ENCODE peak calls at places on chromosomes 11 and 22, in seven cellular contexts. E, J, K, G, O, X and Q are unnamed samples.

GRCh38 chr11:125371451-125371935 is 124.6 kb downstream of the FEZ1 start:
- DNase-seq in G (no peak), O (no peak), J (no peak), K (no peak), E (no peak), X (no peak), Q (no peak)

GRCh38 chr22:46062971-46063631 is 86.1 kb upstream of the WNT7B start:
- DNase-seq in O (no peak), J (peak; percentile 10), X (no peak), G (peak; percentile 21), K (no peak), E (no peak), Q (no peak)

GRCh38 chr11:125398475-125398874 is 97.6 kb downstream of the FEZ1 start:
- DNase-seq in E (no peak), O (no peak), J (no peak), G (no peak), X (no peak), K (no peak), Q (no peak)

GRCh38 chr11:68688881-68689280 is 4.5 kb downstream of the GAL start:
- DNase-seq in E (no peak), K (no peak), G (no peak), X (no peak), O (no peak), J (no peak), Q (no peak)

GRCh38 chr22:27724706-27725105 is 76.8 kb downstream of the MN1 start:
- DNase-seq in X (peak; percentile 24), O (no peak), K (no peak), J (no peak), G (no peak), E (no peak), Q (no peak)

GRCh38 chr22:47539374-47539773 is 776.9 kb downstream of the TBC1D22A start:
- DNase-seq in G (no peak), X (no peak), K (no peak), O (no peak), E (no peak), J (no peak), Q (no peak)

GRCh38 chr22:45581549-45582080 is 78.9 kb downstream of the FBLN1 start:
- DNase-seq in G (no peak), X (no peak), J (no peak), E (no peak), O (no peak), K (no peak), Q (peak; percentile 44)

GRCh38 chr11:82465481-82465880 is 268.2 kb downstream of the FAM181B start:
- DNase-seq in O (no peak), G (no peak), E (no peak), X (no peak), J (no peak), K (no peak), Q (no peak)

GRCh38 chr11:17720796-17721171 is 1.4 kb downstream of the MYOD1 start:
- DNase-seq in G (no peak), O (no peak), J (no peak), E (no peak), K (no peak), X (no peak), Q (no peak)

GRCh38 chr11:92384807-92385206 is 160.2 kb downstream of the FAT3 start:
- DNase-seq in G (no peak), K (no peak), O (no peak), E (peak; percentile 10), X (no peak), J (no peak), Q (no peak)

GRCh38 chr11:11856638-11857037 is 14.9 kb downstream of the USP47 start:
- DNase-seq in K (no peak), E (peak; percentile 32), O (no peak), G (no peak), J (no peak), X (no peak), Q (no peak)

GRCh38 chr11:112728288-112728687 is 232.9 kb upstream of the NCAM1 start:
- DNase-seq in K (no peak), X (no peak), O (no peak), E (no peak), J (no peak), G (no peak), Q (no peak)

GRCh38 chr22:18001040-18001893 is 23.1 kb downstream of the MICAL3 start:
- DNase-seq in K (peak; percentile 96), E (peak; percentile 99), X (peak; percentile 88), O (peak; percentile 93), J (peak; percentile 91), G (peak; percentile 95), Q (peak; percentile 93)

GRCh38 chr11:110524227-110524626 is 94.5 kb downstream of the FDX1 start:
- DNase-seq in O (no peak), G (no peak), K (peak; percentile 74), J (no peak), E (peak; percentile 78), X (peak; percentile 25), Q (no peak)

GRCh38 chr11:31262761-31263160 is 106.8 kb downstream of the DCDC1 start:
- DNase-seq in E (no peak), J (no peak), G (no peak), X (peak; percentile 40), K (no peak), O (no peak), Q (no peak)

GRCh38 chr11:122108192-122108799 is 7.7 kb downstream of the BLID start:
- DNase-seq in J (peak; percentile 22), O (peak; percentile 9), G (peak; percentile 36), K (peak; percentile 67), X (no peak), E (peak; percentile 73), Q (no peak)

GRCh38 chr11:20443596-20443995 is 56.1 kb downstream of the PRMT3 start:
- DNase-seq in G (no peak), X (no peak), E (peak; percentile 52), O (no peak), J (no peak), K (no peak), Q (no peak)

GRCh38 chr11:27088353-27088752 is 47.7 kb downstream of the BBOX1 start:
- DNase-seq in G (no peak), K (no peak), E (peak; percentile 21), X (no peak), O (no peak), J (no peak), Q (no peak)

GRCh38 chr11:107577312-107577711 is 11.8 kb upstream of the ALKBH8 start:
- DNase-seq in X (no peak), E (no peak), O (no peak), K (no peak), J (no peak), G (no peak), Q (no peak)

GRCh38 chr22:29314074-29314473 is 1.4 kb downstream of the RASL10A start:
- DNase-seq in X (no peak), E (no peak), J (no peak), K (no peak), G (no peak), O (peak; percentile 65), Q (no peak)

GRCh38 chr11:1085440-1086170 is 10.9 kb downstream of the MUC2 start:
- DNase-seq in J (no peak), E (no peak), G (no peak), K (no peak), X (no peak), O (no peak), Q (peak; percentile 37)

GRCh38 chr22:38464992-38465672 is 2.8 kb upstream of the KDELR3 start:
- DNase-seq in O (no peak), J (no peak), G (no peak), K (no peak), E (no peak), X (no peak), Q (no peak)

GRCh38 chr11:125262825-125263218 is 98.3 kb downstream of the PKNOX2 start:
- DNase-seq in X (no peak), J (no peak), O (no peak), E (no peak), K (peak; percentile 37), G (no peak), Q (no peak)

GRCh38 chr11:114256176-114256897 is 39.9 kb upstream of the NNMT start:
- DNase-seq in J (no peak), K (no peak), E (no peak), O (no peak), X (no peak), G (no peak), Q (no peak)

GRCh38 chr11:114259124-114259526 is 37.1 kb upstream of the NNMT start:
- DNase-seq in G (peak; percentile 82), O (no peak), J (peak; percentile 58), X (no peak), E (no peak), K (no peak), Q (peak; percentile 34)

GRCh38 chr11:114256898-114257286 is 39.3 kb upstream of the NNMT start:
- DNase-seq in K (no peak), J (no peak), O (no peak), E (no peak), G (no peak), X (no peak), Q (no peak)

GRCh38 chr11:114258696-114259095 is 37.5 kb upstream of the NNMT start:
- DNase-seq in G (no peak), O (no peak), K (no peak), J (no peak), E (no peak), X (no peak), Q (no peak)

GRCh38 chr11:114257621-114258558 is 38.3 kb upstream of the NNMT start:
- DNase-seq in G (peak; percentile 84), K (no peak), J (peak; percentile 43), X (no peak), E (peak; percentile 69), O (no peak), Q (peak; percentile 80)
- TF ChIP-seq CTCF in G (peak; percentile 32), K (peak; percentile 57), J (no peak), X (no peak), E (peak; percentile 46), O (no peak), Q (no peak)

GRCh38 chr11:16252373-16252772 is 104.0 kb downstream of the SOX6 start:
- DNase-seq in K (peak; percentile 4), E (peak; percentile 6), J (no peak), G (no peak), X (no peak), O (no peak), Q (no peak)
- TF ChIP-seq CTCF in K (peak; percentile 58), E (peak; percentile 21), J (peak; percentile 10), G (no peak), X (peak; percentile 20), O (no peak), Q (no peak)

DNA sequence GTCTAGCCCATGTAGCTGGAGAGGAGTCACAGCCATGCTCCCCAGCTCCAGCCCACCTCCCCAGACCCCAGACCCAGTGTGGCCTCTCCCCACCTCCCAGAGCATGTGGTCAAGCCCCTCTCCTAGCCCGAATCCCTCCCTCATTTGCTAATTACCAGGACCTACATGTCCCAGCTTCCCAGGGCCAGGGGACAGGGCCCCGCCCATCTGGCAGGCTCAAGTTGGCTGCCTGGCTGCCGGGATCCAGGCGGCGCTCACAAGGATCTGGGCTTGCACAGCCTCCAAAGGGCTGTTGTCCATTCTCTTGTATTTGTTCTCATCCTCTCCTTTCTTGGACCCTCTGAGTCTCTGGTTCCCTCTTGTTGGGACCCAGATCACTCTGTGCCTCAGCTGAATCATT is 4.6 kb upstream of the MIF start:
- DNase-seq in O (no peak), G (no peak), E (no peak), X (no peak), J (no peak), K (no peak), Q (no peak)
- TF ChIP-seq CTCF in O (no peak), G (no peak), E (no peak), X (no peak), J (no peak), K (no peak), Q (no peak)

DNA sequence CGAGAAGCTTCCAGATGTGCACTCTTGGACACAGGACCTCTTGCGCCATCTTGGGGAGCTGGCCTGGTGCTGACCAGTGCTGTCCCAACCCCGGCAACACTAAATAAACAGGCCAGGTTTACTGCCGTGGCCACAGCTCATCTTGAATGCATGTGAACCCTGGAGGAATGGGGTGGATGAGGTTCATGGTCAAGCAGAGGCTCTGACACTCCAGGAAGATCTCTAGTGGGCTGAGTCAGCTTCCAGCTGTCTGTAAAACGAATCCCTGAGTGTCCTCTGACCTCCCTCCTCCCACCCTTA is 51.8 kb downstream of the ALX4 start:
- DNase-seq in G (no peak), K (no peak), X (no peak), J (no peak), E (peak; percentile 20), O (no peak), Q (no peak)
- TF ChIP-seq CTCF in G (no peak), K (peak; percentile 6), X (no peak), J (no peak), E (no peak), O (no peak), Q (no peak)